ENCODE peak calls at places on chromosomes 16 and 17, in four cellular contexts. S is Calu3, F is foreskin keratinocyte, G is heart left ventricle. O is an unnamed sample.

GRCh38 chr17:8285270-8286181 is 2.9 kb upstream of the RANGRF start:
- DNase-seq in S (no peak), F (no peak), G (no peak), O (no peak)

GRCh38 chr17:40963838-40964237 is 2.9 kb downstream of the KRT39 start:
- DNase-seq in S (no peak), F (peak), G (no peak), O (no peak)

GRCh38 chr16:75351183-75351582 is 82.1 kb downstream of the CFDP1 start:
- DNase-seq in S (no peak), F (peak), G (no peak), O (no peak)

GRCh38 chr17:28471531-28472342 is 1.7 kb upstream of the SLC13A2 start:
- DNase-seq in S (no peak), F (peak), G (no peak), O (no peak)

GRCh38 chr17:56939869-56940484 is 20.9 kb downstream of the COIL start:
- DNase-seq in S (no peak), F (peak), G (no peak), O (peak)

GRCh38 chr17:71759422-71760060 is 361.3 kb upstream of the SOX9 start:
- DNase-seq in S (no peak), F (no peak), G (no peak), O (no peak)

GRCh38 chr17:63550816-63551639 is 751 bp downstream of the DCAF7 start:
- DNase-seq in S (no peak), F (peak), G (no peak), O (peak)

GRCh38 chr16:73071131-73071940 is 23.4 kb upstream of the ZFHX3 start:
- DNase-seq in S (peak), F (no peak), G (peak), O (peak)

GRCh38 chr17:41392278-41392677 is 5.1 kb downstream of the KRT31 start:
- DNase-seq in S (no peak), F (no peak), G (no peak), O (no peak)

GRCh38 chr16:30715777-30716445 is 16.9 kb downstream of the SRCAP start:
- DNase-seq in S (no peak), F (peak), G (no peak), O (no peak)

GRCh38 chr17:1179635-1180433 is at the start of gene ABR:
- DNase-seq in S (no peak), F (no peak), G (peak), O (no peak)

GRCh38 chr16:64880994-64881393 is 240.9 kb downstream of the CDH11 start:
- DNase-seq in S (no peak), F (no peak), G (no peak), O (no peak)

GRCh38 chr17:83058478-83059167 is 20.8 kb upstream of the METRNL start:
- DNase-seq in S (no peak), F (no peak), G (no peak), O (no peak)

GRCh38 chr16:73399486-73399885 is 351.6 kb upstream of the ZFHX3 start:
- DNase-seq in S (no peak), F (no peak), G (no peak), O (peak)

GRCh38 chr16:27401768-27402568 is at the start of gene IL21R:
- DNase-seq in S (no peak), F (no peak), G (peak), O (no peak)

GRCh38 chr16:13780841-13781553 is 139.0 kb upstream of the ERCC4 start:
- DNase-seq in S (no peak), F (no peak), G (no peak), O (no peak)